ENCODE peak calls at places on chromosome 15, in eight cellular contexts. Q is HEK293T, T is DMS 273 treated with DMSO at 0.1 percent for 48 hours, S is ELF-1, E is neural crest cell, J is sciatic nerve, O is mucosa of descending colon, Y is Right ventricle myocardium superior. G is an unnamed sample.

GRCh38 chr15:77107531-77108355 is 36.8 kb upstream of the TSPAN3 start:
- DNase-seq in T (no peak), S (peak), Y (peak), J (peak), O (peak), E (peak), Q (peak), G (peak)

GRCh38 chr15:76177491-76178040 is 117.8 kb downstream of the TMEM266 start:
- DNase-seq in Q (no peak), E (no peak), S (peak), T (no peak), J (no peak), Y (peak), O (no peak), G (peak)

GRCh38 chr15:60395276-60396011 is 2.3 kb downstream of the ANXA2 start:
- DNase-seq in T (no peak), E (no peak), Y (no peak), Q (no peak), J (no peak), O (no peak), S (no peak), G (no peak)

GRCh38 chr15:60213377-60214010 is 184.3 kb downstream of the ANXA2 start:
- DNase-seq in J (no peak), S (no peak), T (no peak), Y (no peak), Q (no peak), E (no peak), O (no peak), G (no peak)

GRCh38 chr15:89143503-89144162 is 55.4 kb downstream of the ABHD2 start:
- DNase-seq in Y (no peak), O (no peak), E (no peak), J (no peak), T (no peak), Q (no peak), S (no peak), G (no peak)

GRCh38 chr15:101246391-101246790 is 5.5 kb downstream of the CHSY1 start:
- DNase-seq in Q (no peak), E (no peak), T (no peak), Y (no peak), O (no peak), S (no peak), J (no peak), G (no peak)

GRCh38 chr15:90478981-90479481 is 50.7 kb upstream of the CRTC3 start:
- DNase-seq in S (no peak), T (no peak), O (no peak), E (no peak), J (no peak), Y (no peak), Q (no peak), G (no peak)

GRCh38 chr15:101781927-101782326 is 21.4 kb upstream of the OR4F6 start:
- DNase-seq in Y (no peak), O (no peak), Q (no peak), T (no peak), J (no peak), E (no peak), S (peak), G (no peak)

GRCh38 chr15:79853492-79854328 is 43.1 kb downstream of the MTHFS start:
- DNase-seq in E (peak), Q (peak), O (peak), Y (no peak), T (peak), S (peak), J (peak), G (peak)

GRCh38 chr15:49327927-49328326 is 95.1 kb upstream of the FGF7 start:
- DNase-seq in Q (no peak), S (no peak), J (no peak), O (no peak), Y (no peak), E (no peak), T (no peak), G (no peak)

GRCh38 chr15:85500729-85501128 is 120.3 kb downstream of the AKAP13 start:
- DNase-seq in S (peak), Q (no peak), O (no peak), T (no peak), J (no peak), E (no peak), Y (no peak), G (no peak)

GRCh38 chr15:55872471-55872870 is 120.9 kb downstream of the NEDD4 start:
- DNase-seq in Y (no peak), O (no peak), T (no peak), E (no peak), Q (no peak), S (no peak), J (no peak), G (no peak)

GRCh38 chr15:79050341-79050740 is 40.2 kb downstream of the RASGRF1 start:
- DNase-seq in J (no peak), Y (no peak), E (no peak), O (no peak), Q (no peak), T (no peak), S (no peak), G (no peak)

GRCh38 chr15:63987979-63988378 is 58.3 kb downstream of the DAPK2 start:
- DNase-seq in E (no peak), T (no peak), S (no peak), Q (no peak), J (peak), O (no peak), Y (peak), G (no peak)

GRCh38 chr15:59329570-59330350 is 42.9 kb downstream of the MYO1E start:
- DNase-seq in T (no peak), Q (no peak), E (no peak), Y (no peak), O (no peak), J (no peak), S (no peak), G (peak)

GRCh38 chr15:82873000-82873680 is 63.7 kb downstream of the WHAMM start:
- DNase-seq in J (no peak), Y (peak), O (no peak), Q (no peak), E (no peak), T (no peak), S (no peak), G (no peak)

GRCh38 chr15:63797103-63797502 is 36.6 kb downstream of the HERC1 start:
- DNase-seq in O (no peak), Y (no peak), T (no peak), S (no peak), Q (no peak), E (no peak), J (no peak), G (no peak)

GRCh38 chr15:51884041-51884440 is 54.6 kb downstream of the TMOD3 start:
- DNase-seq in O (no peak), J (no peak), Q (no peak), T (no peak), E (no peak), Y (no peak), S (no peak), G (no peak)

GRCh38 chr15:82647045-82647834 is at the start of gene CPEB1:
- DNase-seq in Y (peak), O (peak), T (no peak), Q (peak), J (peak), E (peak), S (peak), G (peak)

GRCh38 chr15:48046813-48047483 is 73.8 kb upstream of the SLC24A5 start:
- DNase-seq in S (peak), J (no peak), Y (no peak), Q (no peak), O (no peak), T (no peak), E (no peak), G (no peak)

GRCh38 chr15:43249699-43250203 is 17.0 kb downstream of the TGM5 start:
- DNase-seq in Q (no peak), T (no peak), E (no peak), Y (no peak), S (peak), J (no peak), O (no peak), G (no peak)

GRCh38 chr15:80779658-80780415 is 667 bp downstream of the CEMIP start:
- DNase-seq in S (peak), J (no peak), Q (peak), T (no peak), E (peak), Y (no peak), O (peak), G (peak)

GRCh38 chr15:41499109-41499851 is 5.6 kb downstream of the ITPKA start:
- DNase-seq in E (no peak), T (no peak), S (no peak), O (no peak), Y (no peak), Q (no peak), J (no peak), G (no peak)

GRCh38 chr15:65916664-65917406 is 47.5 kb downstream of the RAB11A start:
- DNase-seq in Y (peak), J (peak), E (peak), T (no peak), S (peak), Q (peak), O (peak), G (peak)

GRCh38 chr15:99393641-99394040 is 142.4 kb downstream of the LRRC28 start:
- DNase-seq in J (no peak), S (no peak), T (no peak), Y (no peak), E (no peak), O (no peak), Q (no peak), G (no peak)

GRCh38 chr15:77823736-77824135 is 191.0 kb upstream of the LINGO1 start:
- DNase-seq in Y (peak), S (no peak), Q (no peak), T (no peak), J (no peak), E (no peak), O (no peak), G (peak)

GRCh38 chr15:38626443-38627050 is 61.9 kb upstream of the RASGRP1 start:
- DNase-seq in E (no peak), S (no peak), Q (no peak), Y (no peak), O (no peak), T (no peak), J (no peak), G (no peak)

GRCh38 chr15:36753173-36753572 is 173.7 kb downstream of the CDIN1 start:
- DNase-seq in O (no peak), Y (no peak), T (no peak), J (no peak), E (no peak), S (peak), Q (no peak), G (no peak)

GRCh38 chr15:28129261-28129848 is 30.2 kb upstream of the OCA2 start:
- DNase-seq in Y (no peak), T (no peak), Q (no peak), O (no peak), E (no peak), S (no peak), J (peak), G (no peak)

GRCh38 chr15:51870774-51871173 is 41.3 kb downstream of the TMOD3 start:
- DNase-seq in E (no peak), J (no peak), Y (no peak), S (no peak), O (no peak), T (no peak), Q (no peak), G (no peak)

GRCh38 chr15:52143862-52144261 is 31.3 kb upstream of the BCL2L10 start:
- DNase-seq in Q (no peak), T (no peak), E (no peak), J (no peak), S (peak), Y (no peak), O (no peak), G (no peak)

GRCh38 chr15:25892126-25892525 is 29.0 kb upstream of the ATP10A start:
- DNase-seq in Y (no peak), S (no peak), O (no peak), J (no peak), E (no peak), Q (no peak), T (no peak), G (no peak)

GRCh38 chr15:77550275-77551251 is 82.1 kb downstream of the LINGO1 start:
- DNase-seq in S (peak), T (no peak), Y (no peak), J (no peak), E (no peak), O (no peak), Q (no peak), G (peak)

G was measured in aorta.